ENCODE peak calls at places on chromosomes 16 and 17, in nine cellular contexts. One of them, this sample, is unnamed.
A peak's percentile ranks its signal among the peaks of the same experiment; 100 is the strongest.

GRCh38 chr17:1331708-1332107 is 52.2 kb downstream of the TRARG1 start:
- DNase-seq in neural progenitor cell: no peak
- DNase-seq in CD8-positive, alpha-beta memory T cell: no peak
- DNase-seq in cardiac fibroblast: no peak
- DNase-seq in HTR-8/SVneo: no peak
- DNase-seq in stimulated activated CD4-positive, alpha-beta T cell treated with anti-CD3 and anti-CD28 coated beads, Interleukin-1b, Interleukin-23, amount 100 ng/mL, for 24 hours: no peak
- DNase-seq in anterior cingulate cortex: no peak
- DNase-seq in GM03348: no peak
- DNase-seq in M059J: no peak
- DNase-seq in this sample: no peak

GRCh38 chr17:81391964-81392908 is 3.0 kb upstream of the BAHCC1 start:
- DNase-seq in CD8-positive, alpha-beta memory T cell: no peak
- DNase-seq in cardiac fibroblast: peak; percentile 50
- DNase-seq in GM03348: peak; percentile 70
- DNase-seq in neural progenitor cell: no peak
- DNase-seq in stimulated activated CD4-positive, alpha-beta T cell treated with anti-CD3 and anti-CD28 coated beads, Interleukin-1b, Interleukin-23, amount 100 ng/mL, for 24 hours: no peak
- DNase-seq in M059J: peak; percentile 23
- DNase-seq in HTR-8/SVneo: no peak
- DNase-seq in anterior cingulate cortex: peak; percentile 34
- DNase-seq in this sample: no peak

GRCh38 chr17:74114881-74115470 is 88.5 kb upstream of the RPL38 start:
- DNase-seq in M059J: no peak
- DNase-seq in GM03348: no peak
- DNase-seq in neural progenitor cell: no peak
- DNase-seq in anterior cingulate cortex: no peak
- DNase-seq in HTR-8/SVneo: no peak
- DNase-seq in cardiac fibroblast: no peak
- DNase-seq in stimulated activated CD4-positive, alpha-beta T cell treated with anti-CD3 and anti-CD28 coated beads, Interleukin-1b, Interleukin-23, amount 100 ng/mL, for 24 hours: no peak
- DNase-seq in CD8-positive, alpha-beta memory T cell: no peak
- DNase-seq in this sample: no peak

GRCh38 chr17:76397687-76398522 is 13.5 kb downstream of the SPHK1 start:
- DNase-seq in GM03348: peak; percentile 92
- DNase-seq in M059J: peak; percentile 80
- DNase-seq in neural progenitor cell: peak; percentile 89
- DNase-seq in CD8-positive, alpha-beta memory T cell: peak; percentile 72
- DNase-seq in cardiac fibroblast: peak; percentile 91
- DNase-seq in stimulated activated CD4-positive, alpha-beta T cell treated with anti-CD3 and anti-CD28 coated beads, Interleukin-1b, Interleukin-23, amount 100 ng/mL, for 24 hours: peak; percentile 77
- DNase-seq in anterior cingulate cortex: peak; percentile 89
- DNase-seq in HTR-8/SVneo: peak; percentile 91
- DNase-seq in this sample: peak; percentile 78

GRCh38 chr16:85522842-85523601 is 90.1 kb upstream of the GSE1 start:
- DNase-seq in CD8-positive, alpha-beta memory T cell: no peak
- DNase-seq in HTR-8/SVneo: no peak
- DNase-seq in M059J: peak; percentile 68
- DNase-seq in stimulated activated CD4-positive, alpha-beta T cell treated with anti-CD3 and anti-CD28 coated beads, Interleukin-1b, Interleukin-23, amount 100 ng/mL, for 24 hours: no peak
- DNase-seq in GM03348: peak; percentile 84
- DNase-seq in anterior cingulate cortex: no peak
- DNase-seq in cardiac fibroblast: peak; percentile 28
- DNase-seq in neural progenitor cell: no peak
- DNase-seq in this sample: no peak

GRCh38 chr16:68499011-68499410 is 40.1 kb upstream of the ZFP90 start:
- DNase-seq in CD8-positive, alpha-beta memory T cell: no peak
- DNase-seq in GM03348: no peak
- DNase-seq in anterior cingulate cortex: no peak
- DNase-seq in neural progenitor cell: no peak
- DNase-seq in HTR-8/SVneo: no peak
- DNase-seq in cardiac fibroblast: no peak
- DNase-seq in M059J: peak; percentile 37
- DNase-seq in stimulated activated CD4-positive, alpha-beta T cell treated with anti-CD3 and anti-CD28 coated beads, Interleukin-1b, Interleukin-23, amount 100 ng/mL, for 24 hours: no peak
- DNase-seq in this sample: no peak

GRCh38 chr16:10080031-10080772 is 102.0 kb downstream of the GRIN2A start:
- DNase-seq in cardiac fibroblast: peak; percentile 38
- DNase-seq in stimulated activated CD4-positive, alpha-beta T cell treated with anti-CD3 and anti-CD28 coated beads, Interleukin-1b, Interleukin-23, amount 100 ng/mL, for 24 hours: no peak
- DNase-seq in GM03348: peak; percentile 52
- DNase-seq in HTR-8/SVneo: peak; percentile 75
- DNase-seq in anterior cingulate cortex: peak; percentile 58
- DNase-seq in neural progenitor cell: no peak
- DNase-seq in M059J: peak; percentile 98
- DNase-seq in CD8-positive, alpha-beta memory T cell: no peak
- DNase-seq in this sample: no peak

GRCh38 chr17:79027925-79028491 is 4.0 kb downstream of the C1QTNF1 start:
- DNase-seq in HTR-8/SVneo: no peak
- DNase-seq in neural progenitor cell: no peak
- DNase-seq in CD8-positive, alpha-beta memory T cell: no peak
- DNase-seq in cardiac fibroblast: peak; percentile 45
- DNase-seq in anterior cingulate cortex: no peak
- DNase-seq in M059J: peak; percentile 87
- DNase-seq in stimulated activated CD4-positive, alpha-beta T cell treated with anti-CD3 and anti-CD28 coated beads, Interleukin-1b, Interleukin-23, amount 100 ng/mL, for 24 hours: no peak
- DNase-seq in GM03348: peak; percentile 38
- DNase-seq in this sample: no peak

GRCh38 chr17:81868674-81869220 is 2.4 kb downstream of the ARHGDIA start:
- DNase-seq in CD8-positive, alpha-beta memory T cell: no peak
- DNase-seq in HTR-8/SVneo: peak; percentile 66
- DNase-seq in neural progenitor cell: peak; percentile 35
- DNase-seq in GM03348: peak; percentile 86
- DNase-seq in stimulated activated CD4-positive, alpha-beta T cell treated with anti-CD3 and anti-CD28 coated beads, Interleukin-1b, Interleukin-23, amount 100 ng/mL, for 24 hours: no peak
- DNase-seq in M059J: peak; percentile 73
- DNase-seq in anterior cingulate cortex: no peak
- DNase-seq in cardiac fibroblast: peak; percentile 87
- DNase-seq in this sample: no peak

GRCh38 chr17:80146121-80147034 is 550 bp downstream of the EIF4A3 start:
- DNase-seq in anterior cingulate cortex: peak; percentile 26
- DNase-seq in cardiac fibroblast: peak; percentile 24
- DNase-seq in neural progenitor cell: peak; percentile 75
- DNase-seq in M059J: peak; percentile 27
- DNase-seq in CD8-positive, alpha-beta memory T cell: peak; percentile 31
- DNase-seq in stimulated activated CD4-positive, alpha-beta T cell treated with anti-CD3 and anti-CD28 coated beads, Interleukin-1b, Interleukin-23, amount 100 ng/mL, for 24 hours: no peak
- DNase-seq in GM03348: peak; percentile 45
- DNase-seq in HTR-8/SVneo: no peak
- DNase-seq in this sample: peak; percentile 23

GRCh38 chr17:49516190-49516589 is 21.1 kb downstream of the NGFR start:
- DNase-seq in CD8-positive, alpha-beta memory T cell: no peak
- DNase-seq in neural progenitor cell: no peak
- DNase-seq in M059J: peak; percentile 32
- DNase-seq in stimulated activated CD4-positive, alpha-beta T cell treated with anti-CD3 and anti-CD28 coated beads, Interleukin-1b, Interleukin-23, amount 100 ng/mL, for 24 hours: no peak
- DNase-seq in GM03348: no peak
- DNase-seq in HTR-8/SVneo: no peak
- DNase-seq in cardiac fibroblast: peak; percentile 29
- DNase-seq in anterior cingulate cortex: no peak
- DNase-seq in this sample: no peak

GRCh38 chr17:80441133-80441578 is 26.2 kb downstream of the ENDOV start:
- DNase-seq in GM03348: peak; percentile 76
- DNase-seq in neural progenitor cell: peak; percentile 92
- DNase-seq in cardiac fibroblast: peak; percentile 33
- DNase-seq in M059J: peak; percentile 19
- DNase-seq in anterior cingulate cortex: no peak
- DNase-seq in HTR-8/SVneo: peak; percentile 57
- DNase-seq in CD8-positive, alpha-beta memory T cell: peak; percentile 42
- DNase-seq in stimulated activated CD4-positive, alpha-beta T cell treated with anti-CD3 and anti-CD28 coated beads, Interleukin-1b, Interleukin-23, amount 100 ng/mL, for 24 hours: peak; percentile 28
- DNase-seq in this sample: peak; percentile 77

GRCh38 chr17:36808181-36808661 is 129.1 kb upstream of the LHX1 start:
- DNase-seq in GM03348: peak; percentile 37
- DNase-seq in M059J: peak; percentile 12
- DNase-seq in HTR-8/SVneo: no peak
- DNase-seq in CD8-positive, alpha-beta memory T cell: no peak
- DNase-seq in neural progenitor cell: peak; percentile 85
- DNase-seq in cardiac fibroblast: peak; percentile 20
- DNase-seq in anterior cingulate cortex: no peak
- DNase-seq in stimulated activated CD4-positive, alpha-beta T cell treated with anti-CD3 and anti-CD28 coated beads, Interleukin-1b, Interleukin-23, amount 100 ng/mL, for 24 hours: no peak
- DNase-seq in this sample: peak; percentile 9

GRCh38 chr17:2595736-2596135 is 2.3 kb downstream of the PAFAH1B1 start:
- DNase-seq in anterior cingulate cortex: no peak
- DNase-seq in M059J: no peak
- DNase-seq in HTR-8/SVneo: no peak
- DNase-seq in GM03348: no peak
- DNase-seq in stimulated activated CD4-positive, alpha-beta T cell treated with anti-CD3 and anti-CD28 coated beads, Interleukin-1b, Interleukin-23, amount 100 ng/mL, for 24 hours: no peak
- DNase-seq in cardiac fibroblast: peak; percentile 18
- DNase-seq in CD8-positive, alpha-beta memory T cell: no peak
- DNase-seq in neural progenitor cell: no peak
- DNase-seq in this sample: no peak

GRCh38 chr16:29729116-29729521 is 16.7 kb downstream of the C16orf54 start:
- DNase-seq in anterior cingulate cortex: peak; percentile 15
- DNase-seq in cardiac fibroblast: peak; percentile 59
- DNase-seq in stimulated activated CD4-positive, alpha-beta T cell treated with anti-CD3 and anti-CD28 coated beads, Interleukin-1b, Interleukin-23, amount 100 ng/mL, for 24 hours: no peak
- DNase-seq in GM03348: peak; percentile 65
- DNase-seq in neural progenitor cell: peak; percentile 71
- DNase-seq in CD8-positive, alpha-beta memory T cell: no peak
- DNase-seq in HTR-8/SVneo: peak; percentile 74
- DNase-seq in M059J: peak; percentile 66
- DNase-seq in this sample: no peak

GRCh38 chr17:10620823-10621222 is 36.3 kb downstream of the MYH3 start:
- DNase-seq in GM03348: no peak
- DNase-seq in anterior cingulate cortex: no peak
- DNase-seq in M059J: no peak
- DNase-seq in CD8-positive, alpha-beta memory T cell: no peak
- DNase-seq in cardiac fibroblast: no peak
- DNase-seq in HTR-8/SVneo: no peak
- DNase-seq in neural progenitor cell: no peak
- DNase-seq in stimulated activated CD4-positive, alpha-beta T cell treated with anti-CD3 and anti-CD28 coated beads, Interleukin-1b, Interleukin-23, amount 100 ng/mL, for 24 hours: no peak
- DNase-seq in this sample: no peak

GRCh38 chr17:71870546-71870862 is 250.3 kb upstream of the SOX9 start:
- DNase-seq in anterior cingulate cortex: no peak
- DNase-seq in cardiac fibroblast: no peak
- DNase-seq in M059J: no peak
- DNase-seq in neural progenitor cell: peak; percentile 47
- DNase-seq in CD8-positive, alpha-beta memory T cell: no peak
- DNase-seq in GM03348: no peak
- DNase-seq in stimulated activated CD4-positive, alpha-beta T cell treated with anti-CD3 and anti-CD28 coated beads, Interleukin-1b, Interleukin-23, amount 100 ng/mL, for 24 hours: no peak
- DNase-seq in HTR-8/SVneo: no peak
- DNase-seq in this sample: peak; percentile 85

GRCh38 chr17:61410555-61411089 is 11.0 kb downstream of the TBX2 start:
- DNase-seq in GM03348: peak; percentile 65
- DNase-seq in anterior cingulate cortex: peak; percentile 64
- DNase-seq in HTR-8/SVneo: no peak
- DNase-seq in M059J: no peak
- DNase-seq in stimulated activated CD4-positive, alpha-beta T cell treated with anti-CD3 and anti-CD28 coated beads, Interleukin-1b, Interleukin-23, amount 100 ng/mL, for 24 hours: peak; percentile 61
- DNase-seq in neural progenitor cell: peak; percentile 89
- DNase-seq in cardiac fibroblast: peak; percentile 84
- DNase-seq in CD8-positive, alpha-beta memory T cell: peak; percentile 66
- DNase-seq in this sample: peak; percentile 80

GRCh38 chr16:27195068-27195741 is 8.1 kb upstream of the KDM8 start:
- DNase-seq in neural progenitor cell: no peak
- DNase-seq in anterior cingulate cortex: no peak
- DNase-seq in M059J: no peak
- DNase-seq in CD8-positive, alpha-beta memory T cell: no peak
- DNase-seq in GM03348: no peak
- DNase-seq in HTR-8/SVneo: no peak
- DNase-seq in stimulated activated CD4-positive, alpha-beta T cell treated with anti-CD3 and anti-CD28 coated beads, Interleukin-1b, Interleukin-23, amount 100 ng/mL, for 24 hours: no peak
- DNase-seq in cardiac fibroblast: no peak
- DNase-seq in this sample: no peak

GRCh38 chr16:5000573-5001001 is 33.1 kb downstream of the NAGPA start:
- DNase-seq in neural progenitor cell: no peak
- DNase-seq in GM03348: no peak
- DNase-seq in CD8-positive, alpha-beta memory T cell: no peak
- DNase-seq in anterior cingulate cortex: no peak
- DNase-seq in M059J: no peak
- DNase-seq in HTR-8/SVneo: no peak
- DNase-seq in stimulated activated CD4-positive, alpha-beta T cell treated with anti-CD3 and anti-CD28 coated beads, Interleukin-1b, Interleukin-23, amount 100 ng/mL, for 24 hours: no peak
- DNase-seq in cardiac fibroblast: no peak
- DNase-seq in this sample: no peak

GRCh38 chr16:49779979-49780378 is 75.9 kb downstream of the ZNF423 start:
- DNase-seq in GM03348: no peak
- DNase-seq in neural progenitor cell: no peak
- DNase-seq in HTR-8/SVneo: no peak
- DNase-seq in cardiac fibroblast: no peak
- DNase-seq in stimulated activated CD4-positive, alpha-beta T cell treated with anti-CD3 and anti-CD28 coated beads, Interleukin-1b, Interleukin-23, amount 100 ng/mL, for 24 hours: no peak
- DNase-seq in CD8-positive, alpha-beta memory T cell: no peak
- DNase-seq in anterior cingulate cortex: no peak
- DNase-seq in M059J: no peak
- DNase-seq in this sample: no peak

GRCh38 chr17:34797724-34798123 is 163.5 kb downstream of the CCT6B start:
- DNase-seq in cardiac fibroblast: peak; percentile 6
- DNase-seq in GM03348: peak; percentile 70
- DNase-seq in anterior cingulate cortex: no peak
- DNase-seq in neural progenitor cell: peak; percentile 92
- DNase-seq in CD8-positive, alpha-beta memory T cell: no peak
- DNase-seq in HTR-8/SVneo: peak; percentile 48
- DNase-seq in stimulated activated CD4-positive, alpha-beta T cell treated with anti-CD3 and anti-CD28 coated beads, Interleukin-1b, Interleukin-23, amount 100 ng/mL, for 24 hours: peak; percentile 2
- DNase-seq in M059J: peak; percentile 28
- DNase-seq in this sample: no peak

This sample was measured in NCI-H1436.